ENCODE peak calls at places on chromosomes 5 and 9, in five cellular contexts. E, K, B, P and W are unnamed samples.

GRCh38 chr5:136901-137300 is 44.9 kb downstream of the PLEKHG4B start:
- DNase-seq in E (no peak), K (no peak), B (no peak), P (no peak), W (peak)

GRCh38 chr5:108380531-108381021 is 1.3 kb downstream of the FBXL17 start:
- DNase-seq in E (peak), K (no peak), B (peak), P (peak), W (no peak)

GRCh38 chr5:140647042-140647341 is 438 bp downstream of the NDUFA2 start:
- DNase-seq in E (no peak), K (no peak), B (no peak), P (no peak), W (no peak)

GRCh38 chr5:173328896-173329369 is 719 bp upstream of the STC2 start:
- DNase-seq in E (peak), K (no peak), B (no peak), P (peak), W (peak)

GRCh38 chr5:145246961-145247744 is 588.0 kb downstream of the PRELID2 start:
- DNase-seq in E (peak), K (no peak), B (no peak), P (no peak), W (peak)

GRCh38 chr9:33165263-33166151 is 1.6 kb downstream of the B4GALT1 start:
- DNase-seq in E (peak), K (no peak), B (no peak), P (peak), W (peak)

GRCh38 chr9:109483771-109484442 is 14.2 kb downstream of the PTPN3 start:
- DNase-seq in E (no peak), K (no peak), B (no peak), P (no peak), W (no peak)

GRCh38 chr5:82359286-82359685 is 81.1 kb upstream of the RPS23 start:
- DNase-seq in E (no peak), K (no peak), B (no peak), P (no peak), W (no peak)

GRCh38 chr9:20618361-20618799 is 3.9 kb downstream of the MLLT3 start:
- DNase-seq in E (peak), K (no peak), B (no peak), P (peak), W (no peak)

GRCh38 chr9:107545036-107545435 is 55.5 kb upstream of the KLF4 start:
- DNase-seq in E (no peak), K (no peak), B (no peak), P (no peak), W (no peak)

GRCh38 chr5:65837139-65837538 is 89.2 kb upstream of the ERBIN start:
- DNase-seq in E (peak), K (no peak), B (no peak), P (peak), W (no peak)

GRCh38 chr9:127245637-127246164 is 18.9 kb upstream of the GARNL3 start:
- DNase-seq in E (no peak), K (no peak), B (no peak), P (no peak), W (no peak)

GRCh38 chr5:56761486-56761885 is 53.9 kb upstream of the MAP3K1 start:
- DNase-seq in E (no peak), K (no peak), B (no peak), P (no peak), W (no peak)

GRCh38 chr5:1343315-1343751 is 1.6 kb downstream of the CLPTM1L start:
- DNase-seq in E (no peak), K (no peak), B (no peak), P (peak), W (no peak)

GRCh38 chr9:105318729-105319513 is 74.5 kb downstream of the SLC44A1 start:
- DNase-seq in E (no peak), K (no peak), B (no peak), P (no peak), W (no peak)

GRCh38 chr5:34598177-34598794 is 57.8 kb upstream of the RAI14 start:
- DNase-seq in E (peak), K (no peak), B (no peak), P (peak), W (peak)

GRCh38 chr5:174323878-174324281 is 278.4 kb downstream of the NSG2 start:
- DNase-seq in E (peak), K (no peak), B (peak), P (peak), W (no peak)

GRCh38 chr9:125241863-125242739 is 958 bp upstream of the HSPA5 start:
- DNase-seq in E (no peak), K (no peak), B (no peak), P (no peak), W (peak)

GRCh38 chr5:61055434-61056006 is 106.7 kb downstream of the SMIM15 start:
- DNase-seq in E (peak), K (no peak), B (peak), P (peak), W (peak)

GRCh38 chr9:1208185-1208584 is 158.0 kb downstream of the DMRT2 start:
- DNase-seq in E (peak), K (no peak), B (no peak), P (no peak), W (peak)

GRCh38 chr9:107792006-107792405 is 302.4 kb upstream of the KLF4 start:
- DNase-seq in E (no peak), K (no peak), B (no peak), P (no peak), W (peak)

DNA sequence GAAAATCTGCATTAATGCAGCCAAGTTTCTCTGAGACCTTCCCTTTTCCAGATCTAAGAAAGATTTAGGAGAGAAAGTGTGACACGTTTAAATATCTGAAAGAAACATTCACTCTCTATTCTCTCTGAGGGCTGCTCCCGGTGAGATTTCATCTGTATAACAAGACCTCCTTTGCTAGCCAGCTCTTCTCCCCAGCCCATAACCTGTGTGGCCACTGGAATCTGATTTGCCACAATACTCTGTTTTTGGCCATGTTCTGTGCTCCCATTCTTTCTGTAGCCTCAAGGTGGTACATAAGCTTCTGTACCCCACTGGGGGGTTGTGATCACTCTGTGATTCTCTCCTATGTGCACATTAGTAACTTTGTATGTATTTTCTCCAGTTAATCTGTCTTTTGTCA is 291.0 kb upstream of the SEMA6A start:
- DNase-seq in E (no peak), K (no peak), B (no peak), P (no peak), W (no peak)
- H2BK120ac ChIP-seq in E (no peak), K (peak), B (no peak), P (no peak), W (peak)

GRCh38 chr5:42005561-42006153 is 80.6 kb downstream of the FBXO4 start:
- DNase-seq in E (peak), K (no peak), B (no peak), P (peak), W (peak)

GRCh38 chr5:42001673-42002072 is 76.6 kb downstream of the FBXO4 start:
- DNase-seq in E (no peak), K (no peak), B (no peak), P (no peak), W (no peak)
- H4K91ac ChIP-seq in E (no peak), K (no peak), B (no peak), P (no peak), W (no peak)

DNA sequence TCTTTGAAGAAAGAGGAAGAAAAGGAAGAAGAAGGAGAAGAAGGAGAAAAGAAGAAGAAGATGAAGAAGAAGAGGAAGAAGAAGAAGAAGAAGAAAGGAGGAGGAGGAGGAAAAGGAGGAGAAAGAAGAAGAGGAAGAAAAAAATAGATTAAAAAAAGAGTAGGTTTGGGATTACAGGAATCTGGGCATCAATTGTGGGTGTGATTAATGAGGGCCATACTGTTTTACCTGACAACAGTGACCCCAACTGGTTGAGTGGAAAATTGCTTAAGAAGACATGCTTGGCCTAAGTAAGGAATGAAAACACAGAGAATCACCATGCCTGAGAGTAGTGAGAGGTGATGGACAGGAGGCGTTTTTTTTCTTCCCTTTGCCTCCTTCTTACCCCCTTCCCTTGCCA is 114.6 kb downstream of the FAM170A start:
- DNase-seq in E (peak), K (no peak), B (peak), P (peak), W (peak)
- H2BK120ac ChIP-seq in E (no peak), K (no peak), B (no peak), P (no peak), W (no peak)

GRCh38 chr5:128258387-128258786 is 174.8 kb downstream of the SLC12A2 start:
- DNase-seq in E (no peak), K (no peak), B (no peak), P (no peak), W (no peak)

GRCh38 chr5:128259530-128260145 is 176.1 kb downstream of the SLC12A2 start:
- DNase-seq in E (no peak), K (no peak), B (no peak), P (peak), W (no peak)

GRCh38 chr5:128264567-128264966 is 181.0 kb downstream of the SLC12A2 start:
- DNase-seq in E (peak), K (no peak), B (no peak), P (peak), W (no peak)

GRCh38 chr5:128263357-128263756 is 179.8 kb downstream of the SLC12A2 start:
- DNase-seq in E (no peak), K (no peak), B (no peak), P (no peak), W (no peak)
- H4K91ac ChIP-seq in E (no peak), K (no peak), B (no peak), P (no peak), W (no peak)